ENCODE peak calls at places on chromosome 7, in seven cellular contexts. One of them, this sample, is unnamed.

GRCh38 chr7:68623030-68623429 is 975.2 kb upstream of the AUTS2 start:
- DNase-seq in HCT116: no peak
- DNase-seq in neural crest cell: no peak
- DNase-seq in GM12865: no peak
- DNase-seq in H9: no peak
- DNase-seq in tibial artery: no peak
- DNase-seq in activated CD8-positive, alpha-beta T cell treated with anti-CD3 and anti-CD28 coated beads for 36 hours: no peak
- DNase-seq in this sample: no peak

GRCh38 chr7:139284252-139284896 is 53.3 kb downstream of the UBN2 start:
- DNase-seq in activated CD8-positive, alpha-beta T cell treated with anti-CD3 and anti-CD28 coated beads for 36 hours: no peak
- DNase-seq in tibial artery: no peak
- DNase-seq in HCT116: no peak
- DNase-seq in H9: no peak
- DNase-seq in GM12865: peak
- DNase-seq in neural crest cell: no peak
- DNase-seq in this sample: no peak

GRCh38 chr7:18086165-18087030 is 58.8 kb upstream of the PRPS1L1 start:
- DNase-seq in activated CD8-positive, alpha-beta T cell treated with anti-CD3 and anti-CD28 coated beads for 36 hours: peak
- DNase-seq in GM12865: peak
- DNase-seq in tibial artery: peak
- DNase-seq in H9: peak
- DNase-seq in HCT116: no peak
- DNase-seq in neural crest cell: peak
- DNase-seq in this sample: no peak

GRCh38 chr7:5396542-5396941 is 27.1 kb downstream of the TNRC18 start:
- DNase-seq in HCT116: peak
- DNase-seq in GM12865: peak
- DNase-seq in neural crest cell: no peak
- DNase-seq in activated CD8-positive, alpha-beta T cell treated with anti-CD3 and anti-CD28 coated beads for 36 hours: peak
- DNase-seq in H9: no peak
- DNase-seq in tibial artery: no peak
- DNase-seq in this sample: peak

GRCh38 chr7:105642264-105642663 is 61.0 kb upstream of the EFCAB10 start:
- DNase-seq in HCT116: no peak
- DNase-seq in tibial artery: no peak
- DNase-seq in neural crest cell: no peak
- DNase-seq in GM12865: no peak
- DNase-seq in activated CD8-positive, alpha-beta T cell treated with anti-CD3 and anti-CD28 coated beads for 36 hours: no peak
- DNase-seq in H9: no peak
- DNase-seq in this sample: no peak

GRCh38 chr7:157704365-157704764 is 367.6 kb downstream of the DNAJB6 start:
- DNase-seq in H9: no peak
- DNase-seq in neural crest cell: no peak
- DNase-seq in GM12865: no peak
- DNase-seq in tibial artery: peak
- DNase-seq in activated CD8-positive, alpha-beta T cell treated with anti-CD3 and anti-CD28 coated beads for 36 hours: no peak
- DNase-seq in HCT116: no peak
- DNase-seq in this sample: no peak

GRCh38 chr7:36712015-36712414 is 12.3 kb downstream of the AOAH start:
- DNase-seq in neural crest cell: no peak
- DNase-seq in HCT116: no peak
- DNase-seq in activated CD8-positive, alpha-beta T cell treated with anti-CD3 and anti-CD28 coated beads for 36 hours: no peak
- DNase-seq in H9: no peak
- DNase-seq in GM12865: no peak
- DNase-seq in tibial artery: no peak
- DNase-seq in this sample: no peak

GRCh38 chr7:152859781-152860191 is 100.2 kb downstream of the ACTR3B start:
- DNase-seq in GM12865: peak
- DNase-seq in HCT116: peak
- DNase-seq in tibial artery: no peak
- DNase-seq in activated CD8-positive, alpha-beta T cell treated with anti-CD3 and anti-CD28 coated beads for 36 hours: no peak
- DNase-seq in H9: peak
- DNase-seq in neural crest cell: no peak
- DNase-seq in this sample: no peak

GRCh38 chr7:158102897-158103296 is 484.7 kb downstream of the PTPRN2 start:
- DNase-seq in GM12865: no peak
- DNase-seq in tibial artery: no peak
- DNase-seq in activated CD8-positive, alpha-beta T cell treated with anti-CD3 and anti-CD28 coated beads for 36 hours: no peak
- DNase-seq in neural crest cell: no peak
- DNase-seq in H9: no peak
- DNase-seq in HCT116: no peak
- DNase-seq in this sample: no peak

GRCh38 chr7:1459930-1460756 is 873 bp upstream of the MICALL2 start:
- DNase-seq in GM12865: peak
- DNase-seq in HCT116: no peak
- DNase-seq in H9: peak
- DNase-seq in neural crest cell: no peak
- DNase-seq in activated CD8-positive, alpha-beta T cell treated with anti-CD3 and anti-CD28 coated beads for 36 hours: peak
- DNase-seq in tibial artery: peak
- DNase-seq in this sample: no peak

GRCh38 chr7:122256036-122256805 is 48.3 kb downstream of the FEZF1 start:
- DNase-seq in HCT116: no peak
- DNase-seq in tibial artery: no peak
- DNase-seq in GM12865: no peak
- DNase-seq in neural crest cell: no peak
- DNase-seq in activated CD8-positive, alpha-beta T cell treated with anti-CD3 and anti-CD28 coated beads for 36 hours: no peak
- DNase-seq in H9: no peak
- DNase-seq in this sample: no peak

GRCh38 chr7:35652124-35652523 is 42.8 kb downstream of the HERPUD2 start:
- DNase-seq in H9: no peak
- DNase-seq in neural crest cell: no peak
- DNase-seq in GM12865: peak
- DNase-seq in tibial artery: no peak
- DNase-seq in activated CD8-positive, alpha-beta T cell treated with anti-CD3 and anti-CD28 coated beads for 36 hours: peak
- DNase-seq in HCT116: no peak
- DNase-seq in this sample: no peak

GRCh38 chr7:129501760-129502707 is at the start of gene SMKR1:
- DNase-seq in GM12865: peak
- DNase-seq in tibial artery: peak
- DNase-seq in activated CD8-positive, alpha-beta T cell treated with anti-CD3 and anti-CD28 coated beads for 36 hours: peak
- DNase-seq in HCT116: peak
- DNase-seq in neural crest cell: peak
- DNase-seq in H9: peak
- DNase-seq in this sample: peak

GRCh38 chr7:37027557-37028341 is 303.5 kb upstream of the AOAH start:
- DNase-seq in H9: no peak
- DNase-seq in HCT116: peak
- DNase-seq in GM12865: no peak
- DNase-seq in activated CD8-positive, alpha-beta T cell treated with anti-CD3 and anti-CD28 coated beads for 36 hours: no peak
- DNase-seq in neural crest cell: no peak
- DNase-seq in tibial artery: no peak
- DNase-seq in this sample: no peak

GRCh38 chr7:29988391-29989256 is 977 bp downstream of the SCRN1 start:
- DNase-seq in activated CD8-positive, alpha-beta T cell treated with anti-CD3 and anti-CD28 coated beads for 36 hours: peak
- DNase-seq in tibial artery: peak
- DNase-seq in neural crest cell: peak
- DNase-seq in GM12865: peak
- DNase-seq in H9: peak
- DNase-seq in HCT116: peak
- DNase-seq in this sample: no peak

This sample was measured in DND-41.